ENCODE peak calls at places on chromosomes 5 and 9, in four cellular contexts. G, N, M and J are unnamed samples.

GRCh38 chr5:171420429-171421231 is 1.2 kb downstream of the FGF18 start:
- DNase-seq in G (peak; percentile 64), N (peak; percentile 92), M (peak; percentile 68), J (no peak)

GRCh38 chr5:27947088-27947487 is 908.7 kb upstream of the CDH9 start:
- DNase-seq in G (no peak), N (peak; percentile 13), M (no peak), J (no peak)

GRCh38 chr9:69019808-69020207 is 5.9 kb upstream of the PRKACG start:
- DNase-seq in G (no peak), N (no peak), M (no peak), J (no peak)

GRCh38 chr9:70747335-70747734 is 332.9 kb upstream of the KLF9 start:
- DNase-seq in G (no peak), N (peak; percentile 6), M (no peak), J (no peak)

GRCh38 chr5:131171276-131171815 is 602 bp downstream of the LYRM7 start:
- DNase-seq in G (peak; percentile 51), N (no peak), M (no peak), J (no peak)

GRCh38 chr9:90054810-90055209 is 450.0 kb downstream of the GADD45G start:
- DNase-seq in G (no peak), N (no peak), M (peak; percentile 66), J (no peak)

GRCh38 chr9:98191615-98192502 is 578 bp downstream of the CORO2A start:
- DNase-seq in G (peak; percentile 59), N (no peak), M (no peak), J (peak; percentile 36)

GRCh38 chr5:38756068-38756467 is 89.7 kb upstream of the OSMR start:
- DNase-seq in G (no peak), N (no peak), M (no peak), J (no peak)

GRCh38 chr9:74125916-74126315 is 371.2 kb upstream of the RORB start:
- DNase-seq in G (no peak), N (peak; percentile 22), M (no peak), J (no peak)

GRCh38 chr5:139638090-139638735 is 9.9 kb upstream of the CXXC5 start:
- DNase-seq in G (peak; percentile 84), N (peak; percentile 76), M (peak; percentile 96), J (no peak)

GRCh38 chr5:36691993-36692392 is 85.6 kb downstream of the SLC1A3 start:
- DNase-seq in G (no peak), N (peak; percentile 44), M (no peak), J (no peak)

GRCh38 chr9:26973989-26974388 is 17.8 kb downstream of the IFT74 start:
- DNase-seq in G (no peak), N (no peak), M (no peak), J (no peak)

GRCh38 chr5:154311362-154311761 is 120.8 kb downstream of the GALNT10 start:
- DNase-seq in G (no peak), N (no peak), M (no peak), J (no peak)

GRCh38 chr9:20584968-20585643 is 37.2 kb downstream of the MLLT3 start:
- DNase-seq in G (no peak), N (no peak), M (no peak), J (no peak)

GRCh38 chr5:175813943-175814630 is 57.3 kb upstream of the CPLX2 start:
- DNase-seq in G (no peak), N (no peak), M (no peak), J (no peak)

GRCh38 chr9:21506910-21507795 is 25.0 kb upstream of the IFNE start:
- DNase-seq in G (no peak), N (peak; percentile 92), M (no peak), J (no peak)

GRCh38 chr9:21580636-21581353 is 98.7 kb upstream of the IFNE start:
- DNase-seq in G (no peak), N (peak; percentile 83), M (no peak), J (no peak)

GRCh38 chr9:84711936-84712335 is 42.4 kb downstream of the NTRK2 start:
- DNase-seq in G (peak; percentile 34), N (peak; percentile 80), M (peak; percentile 53), J (no peak)

GRCh38 chr5:149284501-149284900 is 12.8 kb downstream of the AFAP1L1 start:
- DNase-seq in G (no peak), N (no peak), M (no peak), J (no peak)

GRCh38 chr5:16952968-16953671 is 17.0 kb upstream of the MYO10 start:
- DNase-seq in G (no peak), N (no peak), M (no peak), J (no peak)

GRCh38 chr5:140978260-140978659 is 12.0 kb downstream of the PCDHAC2 start:
- DNase-seq in G (no peak), N (no peak), M (no peak), J (no peak)

GRCh38 chr9:89993678-89994630 is 389.1 kb downstream of the GADD45G start:
- DNase-seq in G (peak; percentile 68), N (no peak), M (peak; percentile 41), J (no peak)

GRCh38 chr5:45796959-45797553 is 100.9 kb upstream of the HCN1 start:
- DNase-seq in G (no peak), N (no peak), M (no peak), J (peak; percentile 7)

GRCh38 chr5:45795458-45795857 is 99.3 kb upstream of the HCN1 start:
- DNase-seq in G (no peak), N (no peak), M (no peak), J (no peak)

GRCh38 chr5:45793638-45794532 is 97.7 kb upstream of the HCN1 start:
- DNase-seq in G (no peak), N (no peak), M (no peak), J (no peak)

GRCh38 chr5:45800331-45800730 is 104.2 kb upstream of the HCN1 start:
- DNase-seq in G (no peak), N (no peak), M (no peak), J (no peak)

GRCh38 chr5:45799388-45799787 is 103.2 kb upstream of the HCN1 start:
- DNase-seq in G (no peak), N (no peak), M (no peak), J (no peak)
- H3K9me3 ChIP-seq in G (peaks cover 7% of the 10 kb centered on the region), N (no peaks in the 10 kb centered on the region), M (no peaks in the 10 kb centered on the region), J (no peaks in the 10 kb centered on the region)

DNA sequence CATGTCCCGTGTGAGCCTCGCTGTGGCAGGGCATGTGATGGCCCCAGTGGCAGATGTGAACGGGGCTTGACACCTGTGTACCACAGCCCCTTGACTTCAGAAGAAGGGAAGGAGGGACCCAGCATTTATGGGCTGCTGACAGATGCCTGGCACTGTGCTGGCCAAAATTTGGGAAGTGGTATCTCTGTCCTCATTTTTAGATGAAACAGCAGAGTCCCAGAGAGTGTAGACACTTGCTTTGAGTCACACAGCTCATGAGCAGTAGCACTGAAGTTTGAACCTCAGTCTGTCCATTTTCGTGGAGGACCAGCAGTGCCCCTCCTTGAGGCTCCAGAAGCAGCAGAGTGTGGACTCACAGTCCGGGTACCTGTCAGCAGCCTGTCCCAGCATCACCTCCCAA is 16.5 kb downstream of the NEK6 start:
- DNase-seq in G (no peak), N (no peak), M (no peak), J (no peak)
- H3K36me3 ChIP-seq in G (no peaks in the 10 kb centered on the region), N (peaks cover 18% of the 10 kb centered on the region), M (no peaks in the 10 kb centered on the region), J (peaks cover 2% of the 10 kb centered on the region)

GRCh38 chr9:135192686-135193085 is 105.2 kb downstream of the OLFM1 start:
- DNase-seq in G (no peak), N (no peak), M (no peak), J (no peak)
- H3K9me3 ChIP-seq in G (no peaks in the 10 kb centered on the region), N (no peaks in the 10 kb centered on the region), M (no peaks in the 10 kb centered on the region), J (no peaks in the 10 kb centered on the region)

DNA sequence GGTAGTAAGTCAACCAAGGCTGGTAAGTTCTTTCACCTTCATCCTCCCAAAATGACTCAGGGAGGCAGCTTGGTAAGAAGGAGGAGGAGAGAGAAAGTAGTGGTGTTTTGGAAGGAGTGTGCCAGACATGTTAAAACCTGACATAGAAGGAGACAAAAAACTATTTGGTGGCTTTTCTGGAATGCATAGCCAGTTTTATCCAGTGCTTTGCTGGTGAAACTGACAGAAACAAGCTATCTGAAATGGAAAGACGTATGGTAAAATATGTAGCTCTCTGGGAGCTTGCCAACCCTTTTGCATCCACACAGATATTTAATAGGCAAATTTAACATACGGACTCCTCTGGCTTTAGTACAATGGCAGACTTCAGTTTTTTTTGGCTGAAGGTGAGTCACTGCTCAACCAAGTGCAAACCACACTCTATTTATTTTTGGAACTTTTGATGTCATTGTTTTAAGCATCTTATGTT is 45.4 kb downstream of the RAB14 start:
- DNase-seq in G (no peak), N (peak; percentile 90), M (no peak), J (no peak)
- H3K36me3 ChIP-seq in G (peaks cover 19% of the 10 kb centered on the region), N (peaks cover 2% of the 10 kb centered on the region), M (no peaks in the 10 kb centered on the region), J (peaks cover 15% of the 10 kb centered on the region)

DNA sequence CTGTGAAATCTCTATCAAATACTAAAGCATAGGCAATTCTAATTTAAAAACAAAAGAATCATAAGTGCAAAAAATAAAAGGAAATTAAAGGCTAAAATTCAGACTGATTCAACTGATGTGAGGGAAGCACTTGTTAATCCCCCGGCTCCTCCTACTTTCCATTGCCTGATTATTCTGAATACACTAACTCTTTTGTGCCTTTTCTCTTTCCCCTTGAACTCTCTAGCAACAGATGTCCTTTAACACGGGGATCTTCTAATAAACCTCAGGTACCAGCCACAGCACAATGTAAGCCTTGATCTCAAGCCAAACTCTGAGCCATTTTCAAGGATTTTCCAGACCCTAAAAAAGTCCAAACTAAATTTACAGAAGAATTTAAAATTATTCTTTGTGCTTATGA is 61.5 kb downstream of the KCNV2 start:
- DNase-seq in G (no peak), N (no peak), M (no peak), J (no peak)
- H3K9me3 ChIP-seq in G (peaks cover 12% of the 10 kb centered on the region), N (no peaks in the 10 kb centered on the region), M (no peaks in the 10 kb centered on the region), J (peaks cover 5% of the 10 kb centered on the region)